ENCODE peak calls at places on chromosomes 5 and 9, in nine cellular contexts. One of them, this sample, is unnamed.
A peak's percentile ranks its signal among the peaks of the same experiment; 100 is the strongest.

GRCh38 chr9:133117271-133118178 is 3.5 kb downstream of the RALGDS start:
- DNase-seq in CD8-positive, alpha-beta T cell: no peak
- DNase-seq in amniotic stem cell: no peak
- DNase-seq in head of caudate nucleus: peak; percentile 90
- DNase-seq in foreskin keratinocyte: no peak
- DNase-seq in iris pigment epithelial cell: no peak
- DNase-seq in NCI-H2029 treated with DMSO at 0.1 percent for 48 hours: peak; percentile 50
- DNase-seq in NCI-H2171 treated with DMSO at 0.1 percent for 48 hours: no peak
- DNase-seq in nucleus accumbens: peak; percentile 86
- DNase-seq in this sample: no peak

GRCh38 chr9:72925126-72925810 is 27.6 kb downstream of the ALDH1A1 start:
- DNase-seq in NCI-H2171 treated with DMSO at 0.1 percent for 48 hours: no peak
- DNase-seq in head of caudate nucleus: no peak
- DNase-seq in amniotic stem cell: no peak
- DNase-seq in nucleus accumbens: no peak
- DNase-seq in CD8-positive, alpha-beta T cell: no peak
- DNase-seq in NCI-H2029 treated with DMSO at 0.1 percent for 48 hours: no peak
- DNase-seq in foreskin keratinocyte: no peak
- DNase-seq in iris pigment epithelial cell: no peak
- DNase-seq in this sample: no peak

GRCh38 chr5:138366556-138367382 is 14.3 kb downstream of the KDM3B start:
- DNase-seq in amniotic stem cell: no peak
- DNase-seq in NCI-H2171 treated with DMSO at 0.1 percent for 48 hours: no peak
- DNase-seq in iris pigment epithelial cell: no peak
- DNase-seq in CD8-positive, alpha-beta T cell: no peak
- DNase-seq in head of caudate nucleus: no peak
- DNase-seq in nucleus accumbens: no peak
- DNase-seq in NCI-H2029 treated with DMSO at 0.1 percent for 48 hours: peak; percentile 29
- DNase-seq in foreskin keratinocyte: no peak
- DNase-seq in this sample: no peak

GRCh38 chr5:133219296-133219695 is 167.5 kb downstream of the HSPA4 start:
- DNase-seq in head of caudate nucleus: no peak
- DNase-seq in amniotic stem cell: no peak
- DNase-seq in NCI-H2171 treated with DMSO at 0.1 percent for 48 hours: no peak
- DNase-seq in CD8-positive, alpha-beta T cell: peak; percentile 36
- DNase-seq in NCI-H2029 treated with DMSO at 0.1 percent for 48 hours: no peak
- DNase-seq in nucleus accumbens: no peak
- DNase-seq in foreskin keratinocyte: no peak
- DNase-seq in iris pigment epithelial cell: no peak
- DNase-seq in this sample: no peak

GRCh38 chr9:105062222-105062850 is 134.4 kb upstream of the ABCA1 start:
- DNase-seq in NCI-H2029 treated with DMSO at 0.1 percent for 48 hours: no peak
- DNase-seq in foreskin keratinocyte: no peak
- DNase-seq in iris pigment epithelial cell: no peak
- DNase-seq in amniotic stem cell: no peak
- DNase-seq in head of caudate nucleus: no peak
- DNase-seq in nucleus accumbens: no peak
- DNase-seq in CD8-positive, alpha-beta T cell: no peak
- DNase-seq in NCI-H2171 treated with DMSO at 0.1 percent for 48 hours: peak; percentile 78
- DNase-seq in this sample: no peak

GRCh38 chr9:96596601-96597111 is 23.0 kb downstream of the CDC14B start:
- DNase-seq in NCI-H2029 treated with DMSO at 0.1 percent for 48 hours: no peak
- DNase-seq in CD8-positive, alpha-beta T cell: no peak
- DNase-seq in iris pigment epithelial cell: no peak
- DNase-seq in NCI-H2171 treated with DMSO at 0.1 percent for 48 hours: no peak
- DNase-seq in head of caudate nucleus: no peak
- DNase-seq in amniotic stem cell: no peak
- DNase-seq in nucleus accumbens: no peak
- DNase-seq in foreskin keratinocyte: no peak
- DNase-seq in this sample: no peak

GRCh38 chr5:148336704-148337435 is 1.5 kb downstream of the SPINK9 start:
- DNase-seq in CD8-positive, alpha-beta T cell: no peak
- DNase-seq in iris pigment epithelial cell: no peak
- DNase-seq in head of caudate nucleus: no peak
- DNase-seq in NCI-H2171 treated with DMSO at 0.1 percent for 48 hours: no peak
- DNase-seq in foreskin keratinocyte: peak; percentile 67
- DNase-seq in amniotic stem cell: no peak
- DNase-seq in NCI-H2029 treated with DMSO at 0.1 percent for 48 hours: no peak
- DNase-seq in nucleus accumbens: no peak
- DNase-seq in this sample: no peak

GRCh38 chr5:145854651-145855258 is 18.1 kb downstream of the GRXCR2 start:
- DNase-seq in nucleus accumbens: no peak
- DNase-seq in head of caudate nucleus: no peak
- DNase-seq in amniotic stem cell: peak; percentile 31
- DNase-seq in NCI-H2029 treated with DMSO at 0.1 percent for 48 hours: peak; percentile 10
- DNase-seq in CD8-positive, alpha-beta T cell: no peak
- DNase-seq in iris pigment epithelial cell: peak; percentile 82
- DNase-seq in foreskin keratinocyte: peak; percentile 71
- DNase-seq in NCI-H2171 treated with DMSO at 0.1 percent for 48 hours: no peak
- DNase-seq in this sample: no peak

GRCh38 chr5:99030871-99031440 is 102.1 kb upstream of the CHD1 start:
- DNase-seq in nucleus accumbens: no peak
- DNase-seq in CD8-positive, alpha-beta T cell: no peak
- DNase-seq in head of caudate nucleus: no peak
- DNase-seq in iris pigment epithelial cell: no peak
- DNase-seq in NCI-H2029 treated with DMSO at 0.1 percent for 48 hours: no peak
- DNase-seq in NCI-H2171 treated with DMSO at 0.1 percent for 48 hours: no peak
- DNase-seq in amniotic stem cell: no peak
- DNase-seq in foreskin keratinocyte: peak; percentile 28
- DNase-seq in this sample: no peak

GRCh38 chr9:106487256-106487655 is 375.7 kb upstream of the ZNF462 start:
- DNase-seq in CD8-positive, alpha-beta T cell: no peak
- DNase-seq in nucleus accumbens: peak; percentile 41
- DNase-seq in NCI-H2171 treated with DMSO at 0.1 percent for 48 hours: no peak
- DNase-seq in head of caudate nucleus: peak; percentile 12
- DNase-seq in foreskin keratinocyte: no peak
- DNase-seq in NCI-H2029 treated with DMSO at 0.1 percent for 48 hours: no peak
- DNase-seq in iris pigment epithelial cell: no peak
- DNase-seq in amniotic stem cell: no peak
- DNase-seq in this sample: no peak

GRCh38 chr5:132871885-132872284 is 1.6 kb upstream of the LEAP2 start:
- DNase-seq in NCI-H2171 treated with DMSO at 0.1 percent for 48 hours: no peak
- DNase-seq in nucleus accumbens: no peak
- DNase-seq in head of caudate nucleus: no peak
- DNase-seq in foreskin keratinocyte: no peak
- DNase-seq in CD8-positive, alpha-beta T cell: no peak
- DNase-seq in iris pigment epithelial cell: no peak
- DNase-seq in NCI-H2029 treated with DMSO at 0.1 percent for 48 hours: no peak
- DNase-seq in amniotic stem cell: no peak
- DNase-seq in this sample: no peak

GRCh38 chr5:133939668-133940067 is 28.8 kb downstream of the C5orf15 start:
- DNase-seq in iris pigment epithelial cell: no peak
- DNase-seq in CD8-positive, alpha-beta T cell: peak; percentile 19
- DNase-seq in foreskin keratinocyte: no peak
- DNase-seq in NCI-H2029 treated with DMSO at 0.1 percent for 48 hours: no peak
- DNase-seq in NCI-H2171 treated with DMSO at 0.1 percent for 48 hours: no peak
- DNase-seq in head of caudate nucleus: no peak
- DNase-seq in amniotic stem cell: no peak
- DNase-seq in nucleus accumbens: no peak
- DNase-seq in this sample: no peak

GRCh38 chr5:1001406-1002270 is 7.0 kb upstream of the NKD2 start:
- DNase-seq in NCI-H2171 treated with DMSO at 0.1 percent for 48 hours: peak; percentile 46
- DNase-seq in amniotic stem cell: no peak
- DNase-seq in foreskin keratinocyte: no peak
- DNase-seq in CD8-positive, alpha-beta T cell: no peak
- DNase-seq in head of caudate nucleus: peak; percentile 2
- DNase-seq in NCI-H2029 treated with DMSO at 0.1 percent for 48 hours: no peak
- DNase-seq in iris pigment epithelial cell: no peak
- DNase-seq in nucleus accumbens: no peak
- DNase-seq in this sample: no peak

GRCh38 chr5:38603691-38604090 is 47.2 kb upstream of the LIFR start:
- DNase-seq in CD8-positive, alpha-beta T cell: no peak
- DNase-seq in iris pigment epithelial cell: peak; percentile 47
- DNase-seq in head of caudate nucleus: no peak
- DNase-seq in amniotic stem cell: no peak
- DNase-seq in NCI-H2171 treated with DMSO at 0.1 percent for 48 hours: no peak
- DNase-seq in nucleus accumbens: no peak
- DNase-seq in foreskin keratinocyte: no peak
- DNase-seq in NCI-H2029 treated with DMSO at 0.1 percent for 48 hours: no peak
- DNase-seq in this sample: no peak

GRCh38 chr5:54311178-54311811 is 922 bp upstream of the ARL15 start:
- DNase-seq in nucleus accumbens: peak; percentile 45
- DNase-seq in foreskin keratinocyte: peak; percentile 50
- DNase-seq in amniotic stem cell: peak; percentile 2
- DNase-seq in iris pigment epithelial cell: peak; percentile 60
- DNase-seq in CD8-positive, alpha-beta T cell: no peak
- DNase-seq in head of caudate nucleus: no peak
- DNase-seq in NCI-H2171 treated with DMSO at 0.1 percent for 48 hours: peak; percentile 68
- DNase-seq in NCI-H2029 treated with DMSO at 0.1 percent for 48 hours: no peak
- DNase-seq in this sample: no peak

GRCh38 chr9:33130501-33130900 is 36.6 kb downstream of the B4GALT1 start:
- DNase-seq in amniotic stem cell: no peak
- DNase-seq in NCI-H2029 treated with DMSO at 0.1 percent for 48 hours: no peak
- DNase-seq in head of caudate nucleus: no peak
- DNase-seq in nucleus accumbens: no peak
- DNase-seq in foreskin keratinocyte: peak; percentile 60
- DNase-seq in NCI-H2171 treated with DMSO at 0.1 percent for 48 hours: no peak
- DNase-seq in iris pigment epithelial cell: peak; percentile 85
- DNase-seq in CD8-positive, alpha-beta T cell: no peak
- DNase-seq in this sample: no peak

GRCh38 chr9:137348781-137349470 is 46.9 kb upstream of the NRARP start:
- DNase-seq in NCI-H2029 treated with DMSO at 0.1 percent for 48 hours: no peak
- DNase-seq in nucleus accumbens: no peak
- DNase-seq in NCI-H2171 treated with DMSO at 0.1 percent for 48 hours: no peak
- DNase-seq in foreskin keratinocyte: no peak
- DNase-seq in iris pigment epithelial cell: no peak
- DNase-seq in head of caudate nucleus: no peak
- DNase-seq in CD8-positive, alpha-beta T cell: no peak
- DNase-seq in amniotic stem cell: no peak
- DNase-seq in this sample: no peak

GRCh38 chr5:100797863-100798262 is 105.2 kb downstream of the ST8SIA4 start:
- DNase-seq in NCI-H2029 treated with DMSO at 0.1 percent for 48 hours: no peak
- DNase-seq in iris pigment epithelial cell: peak; percentile 39
- DNase-seq in NCI-H2171 treated with DMSO at 0.1 percent for 48 hours: no peak
- DNase-seq in CD8-positive, alpha-beta T cell: no peak
- DNase-seq in foreskin keratinocyte: peak; percentile 80
- DNase-seq in amniotic stem cell: peak; percentile 14
- DNase-seq in nucleus accumbens: no peak
- DNase-seq in head of caudate nucleus: no peak
- DNase-seq in this sample: peak; percentile 31

GRCh38 chr9:36905101-36906066 is 128.7 kb downstream of the PAX5 start:
- DNase-seq in CD8-positive, alpha-beta T cell: no peak
- DNase-seq in head of caudate nucleus: no peak
- DNase-seq in foreskin keratinocyte: no peak
- DNase-seq in NCI-H2171 treated with DMSO at 0.1 percent for 48 hours: no peak
- DNase-seq in iris pigment epithelial cell: no peak
- DNase-seq in nucleus accumbens: no peak
- DNase-seq in amniotic stem cell: no peak
- DNase-seq in NCI-H2029 treated with DMSO at 0.1 percent for 48 hours: no peak
- DNase-seq in this sample: no peak

GRCh38 chr5:43193171-43193951 is 1.3 kb downstream of the NIM1K start:
- DNase-seq in foreskin keratinocyte: peak; percentile 92
- DNase-seq in head of caudate nucleus: peak; percentile 75
- DNase-seq in nucleus accumbens: peak; percentile 63
- DNase-seq in amniotic stem cell: peak; percentile 80
- DNase-seq in NCI-H2029 treated with DMSO at 0.1 percent for 48 hours: no peak
- DNase-seq in iris pigment epithelial cell: peak; percentile 95
- DNase-seq in CD8-positive, alpha-beta T cell: no peak
- DNase-seq in NCI-H2171 treated with DMSO at 0.1 percent for 48 hours: no peak
- DNase-seq in this sample: peak; percentile 83

GRCh38 chr9:33375238-33375840 is 27.0 kb downstream of the AQP7 start:
- DNase-seq in head of caudate nucleus: no peak
- DNase-seq in amniotic stem cell: no peak
- DNase-seq in iris pigment epithelial cell: no peak
- DNase-seq in foreskin keratinocyte: peak; percentile 44
- DNase-seq in nucleus accumbens: no peak
- DNase-seq in NCI-H2171 treated with DMSO at 0.1 percent for 48 hours: no peak
- DNase-seq in NCI-H2029 treated with DMSO at 0.1 percent for 48 hours: no peak
- DNase-seq in CD8-positive, alpha-beta T cell: no peak
- DNase-seq in this sample: no peak

GRCh38 chr5:172508471-172509404 is 54.4 kb upstream of the SH3PXD2B start:
- DNase-seq in NCI-H2029 treated with DMSO at 0.1 percent for 48 hours: no peak
- DNase-seq in iris pigment epithelial cell: no peak
- DNase-seq in head of caudate nucleus: no peak
- DNase-seq in amniotic stem cell: no peak
- DNase-seq in CD8-positive, alpha-beta T cell: peak; percentile 29
- DNase-seq in foreskin keratinocyte: no peak
- DNase-seq in NCI-H2171 treated with DMSO at 0.1 percent for 48 hours: no peak
- DNase-seq in nucleus accumbens: no peak
- DNase-seq in this sample: no peak

GRCh38 chr9:34987160-34988040 is 2.1 kb upstream of the DNAJB5 start:
- DNase-seq in amniotic stem cell: no peak
- DNase-seq in NCI-H2029 treated with DMSO at 0.1 percent for 48 hours: peak; percentile 39
- DNase-seq in NCI-H2171 treated with DMSO at 0.1 percent for 48 hours: no peak
- DNase-seq in CD8-positive, alpha-beta T cell: no peak
- DNase-seq in head of caudate nucleus: peak; percentile 76
- DNase-seq in iris pigment epithelial cell: no peak
- DNase-seq in nucleus accumbens: peak; percentile 14
- DNase-seq in foreskin keratinocyte: peak; percentile 67
- DNase-seq in this sample: no peak

GRCh38 chr9:1042466-1042865 is 7.7 kb upstream of the DMRT2 start:
- DNase-seq in NCI-H2171 treated with DMSO at 0.1 percent for 48 hours: no peak
- DNase-seq in amniotic stem cell: no peak
- DNase-seq in CD8-positive, alpha-beta T cell: no peak
- DNase-seq in head of caudate nucleus: no peak
- DNase-seq in iris pigment epithelial cell: no peak
- DNase-seq in NCI-H2029 treated with DMSO at 0.1 percent for 48 hours: no peak
- DNase-seq in foreskin keratinocyte: no peak
- DNase-seq in nucleus accumbens: peak; percentile 22
- DNase-seq in this sample: no peak

GRCh38 chr5:1911773-1912235 is 29.1 kb upstream of the IRX4 start:
- DNase-seq in NCI-H2029 treated with DMSO at 0.1 percent for 48 hours: no peak
- DNase-seq in NCI-H2171 treated with DMSO at 0.1 percent for 48 hours: no peak
- DNase-seq in amniotic stem cell: no peak
- DNase-seq in head of caudate nucleus: no peak
- DNase-seq in nucleus accumbens: no peak
- DNase-seq in CD8-positive, alpha-beta T cell: no peak
- DNase-seq in iris pigment epithelial cell: no peak
- DNase-seq in foreskin keratinocyte: no peak
- DNase-seq in this sample: no peak

GRCh38 chr5:43020294-43020711 is 19.8 kb downstream of the ANXA2R start:
- DNase-seq in foreskin keratinocyte: no peak
- DNase-seq in nucleus accumbens: no peak
- DNase-seq in NCI-H2029 treated with DMSO at 0.1 percent for 48 hours: peak; percentile 81
- DNase-seq in head of caudate nucleus: no peak
- DNase-seq in CD8-positive, alpha-beta T cell: no peak
- DNase-seq in iris pigment epithelial cell: peak; percentile 67
- DNase-seq in NCI-H2171 treated with DMSO at 0.1 percent for 48 hours: peak; percentile 77
- DNase-seq in amniotic stem cell: no peak
- DNase-seq in this sample: no peak